ENCODE peak calls at places on chromosomes 3 and 15, in seven cellular contexts. H is fibroblast of pulmonary artery, M is iPS DF 19.7, J is NCI-H2081, B is cardiac fibroblast, E is hepatocyte, U is fibroblast of mammary gland. R is an unnamed sample.

GRCh38 chr3:135896613-135897012 is 68.9 kb upstream of the PPP2R3A start:
- DNase-seq in U (peak; percentile 19), H (no peak), J (no peak), M (no peak), B (no peak), E (no peak), R (no peak)

GRCh38 chr3:18070944-18071343 is 328.5 kb upstream of the TBC1D5 start:
- DNase-seq in U (no peak), H (no peak), J (no peak), E (no peak), M (no peak), B (no peak), R (no peak)

GRCh38 chr3:94441494-94441847 is 378.6 kb downstream of the NSUN3 start:
- DNase-seq in U (no peak), J (no peak), B (no peak), E (no peak), M (no peak), H (no peak), R (no peak)

GRCh38 chr3:16064660-16065414 is 109.6 kb upstream of the GALNT15 start:
- DNase-seq in U (peak; percentile 97), H (peak; percentile 96), B (peak; percentile 97), E (peak; percentile 59), J (no peak), M (no peak), R (no peak)

GRCh38 chr3:35426581-35426980 is 212.7 kb upstream of the ARPP21 start:
- DNase-seq in J (no peak), H (no peak), B (no peak), M (no peak), U (no peak), E (no peak), R (no peak)

GRCh38 chr15:45790325-45790943 is 155.6 kb downstream of the SQOR start:
- DNase-seq in H (peak; percentile 49), J (peak; percentile 39), E (peak; percentile 46), B (peak; percentile 36), M (no peak), U (peak; percentile 26), R (no peak)

GRCh38 chr15:80527961-80528360 is 123.8 kb downstream of the ARNT2 start:
- DNase-seq in J (no peak), U (no peak), B (no peak), M (no peak), H (no peak), E (no peak), R (no peak)

GRCh38 chr15:93428135-93428534 is 339.1 kb upstream of the RGMA start:
- DNase-seq in U (no peak), H (no peak), J (no peak), M (no peak), B (no peak), E (peak; percentile 44), R (no peak)

GRCh38 chr15:83943043-83943442 is 289.1 kb downstream of the ADAMTSL3 start:
- DNase-seq in B (no peak), J (no peak), H (no peak), E (no peak), U (no peak), M (no peak), R (no peak)

GRCh38 chr3:113912551-113913246 is 35.1 kb upstream of the ZDHHC23 start:
- DNase-seq in M (peak; percentile 42), J (peak; percentile 62), H (peak; percentile 77), E (peak; percentile 77), U (peak; percentile 70), B (peak; percentile 76), R (peak; percentile 35)

GRCh38 chr15:70323111-70323851 is 225.6 kb upstream of the TLE3 start:
- DNase-seq in B (peak; percentile 72), H (peak; percentile 33), E (peak; percentile 54), U (peak; percentile 70), J (no peak), M (no peak), R (no peak)

GRCh38 chr3:143265501-143266070 is 146.0 kb downstream of the CHST2 start:
- DNase-seq in H (no peak), M (no peak), U (peak; percentile 68), J (no peak), B (no peak), E (no peak), R (no peak)

GRCh38 chr3:164230385-164231094 is 847.8 kb downstream of the SI start:
- DNase-seq in H (no peak), M (no peak), E (no peak), B (no peak), J (no peak), U (no peak), R (no peak)

GRCh38 chr3:181966387-181966786 is 254.7 kb downstream of the SOX2 start:
- DNase-seq in E (no peak), H (no peak), B (no peak), U (no peak), M (no peak), J (peak; percentile 38), R (no peak)

GRCh38 chr3:14616606-14617507 is 34.7 kb upstream of the CCDC174 start:
- DNase-seq in B (no peak), M (no peak), H (no peak), J (no peak), U (no peak), E (no peak), R (no peak)

GRCh38 chr3:143795849-143796248 is 52.4 kb downstream of the SLC9A9 start:
- DNase-seq in M (no peak), J (no peak), E (peak; percentile 17), H (no peak), U (no peak), B (no peak), R (no peak)

GRCh38 chr3:123586966-123587365 is 2.1 kb upstream of the HACD2 start:
- DNase-seq in U (no peak), B (peak; percentile 53), H (peak; percentile 31), J (no peak), M (no peak), E (peak; percentile 34), R (no peak)

GRCh38 chr3:45145223-45145622 is 955 bp downstream of the CDCP1 start:
- DNase-seq in U (no peak), M (no peak), B (no peak), J (no peak), H (no peak), E (no peak), R (no peak)

GRCh38 chr3:30103186-30103585 is 503.2 kb upstream of the TGFBR2 start:
- DNase-seq in M (no peak), J (no peak), H (no peak), U (no peak), E (no peak), B (no peak), R (no peak)

GRCh38 chr15:82663186-82663600 is 16.0 kb upstream of the CPEB1 start:
- DNase-seq in U (peak; percentile 47), M (no peak), E (peak; percentile 75), B (peak; percentile 24), H (peak; percentile 59), J (no peak), R (no peak)

GRCh38 chr3:50627407-50628051 is 10.6 kb downstream of the MAPKAPK3 start:
- DNase-seq in U (peak; percentile 89), M (no peak), E (no peak), B (peak; percentile 40), H (peak; percentile 34), J (no peak), R (no peak)

GRCh38 chr3:111299070-111299672 is 227.6 kb downstream of the NECTIN3 start:
- DNase-seq in J (no peak), B (no peak), H (peak; percentile 19), M (peak; percentile 12), U (peak; percentile 51), E (no peak), R (no peak)

GRCh38 chr3:134603480-134603879 is 47.3 kb downstream of the KY start:
- DNase-seq in M (no peak), B (no peak), J (no peak), H (no peak), E (no peak), U (no peak), R (no peak)

GRCh38 chr15:68431037-68431791 is 749 bp downstream of the ITGA11 start:
- DNase-seq in H (no peak), E (peak; percentile 40), U (no peak), J (no peak), M (no peak), B (peak; percentile 26), R (no peak)

GRCh38 chr3:196268270-196269163 is 19.0 kb downstream of the PCYT1A start:
- DNase-seq in U (peak; percentile 87), H (peak; percentile 84), M (peak; percentile 59), E (no peak), J (peak; percentile 18), B (peak; percentile 74), R (no peak)

GRCh38 chr3:62131620-62132019 is 241.7 kb downstream of the FEZF2 start:
- DNase-seq in J (no peak), M (no peak), H (peak; percentile 50), U (peak; percentile 43), B (peak; percentile 39), E (no peak), R (no peak)

GRCh38 chr3:124700880-124701684 is 29.2 kb upstream of the UMPS start:
- DNase-seq in H (peak; percentile 14), U (peak; percentile 51), M (no peak), E (peak; percentile 86), B (peak; percentile 20), J (no peak), R (no peak)

GRCh38 chr3:18357747-18358146 is 67.4 kb downstream of the SATB1 start:
- DNase-seq in J (no peak), E (no peak), B (no peak), U (no peak), M (no peak), H (no peak), R (no peak)

GRCh38 chr3:52481819-52482521 is 13.2 kb upstream of the STAB1 start:
- DNase-seq in H (peak; percentile 31), E (no peak), M (peak; percentile 35), U (peak; percentile 34), B (peak; percentile 20), J (no peak), R (no peak)

GRCh38 chr3:42961633-42962032 is 17.5 kb upstream of the GASK1A start:
- DNase-seq in U (peak; percentile 69), J (peak; percentile 24), E (peak; percentile 72), B (peak; percentile 75), H (peak; percentile 77), M (no peak), R (no peak)

GRCh38 chr3:53803124-53803815 is 42.9 kb downstream of the CHDH start:
- DNase-seq in M (no peak), H (no peak), E (no peak), U (no peak), J (no peak), B (no peak), R (no peak)

GRCh38 chr15:57218826-57219576 is 157.3 kb upstream of the CGNL1 start:
- DNase-seq in H (peak; percentile 88), E (peak; percentile 65), M (peak; percentile 91), U (peak; percentile 95), B (peak; percentile 95), J (peak; percentile 90), R (no peak)

GRCh38 chr3:102715030-102715697 is 280.3 kb downstream of the ZPLD1 start:
- DNase-seq in B (no peak), H (no peak), M (no peak), E (no peak), U (peak; percentile 17), J (no peak), R (peak; percentile 20)

GRCh38 chr3:15271785-15272381 is 60.5 kb downstream of the SH3BP5 start:
- DNase-seq in J (no peak), E (no peak), H (no peak), B (no peak), M (no peak), U (no peak), R (peak; percentile 90)

GRCh38 chr15:54428596-54428995 is 450.4 kb downstream of the UNC13C start:
- DNase-seq in E (no peak), J (no peak), M (no peak), U (no peak), H (no peak), B (no peak), R (no peak)

GRCh38 chr15:88775776-88776175 is 27.5 kb upstream of the ACAN start:
- DNase-seq in U (no peak), B (no peak), J (no peak), E (no peak), H (no peak), M (no peak), R (no peak)

GRCh38 chr3:181210275-181210674 is 220.7 kb upstream of the DNAJC19 start:
- DNase-seq in H (peak; percentile 40), M (no peak), E (peak; percentile 35), J (peak; percentile 66), U (peak; percentile 40), B (peak; percentile 25), R (no peak)

R was measured in GM12878.